ENCODE peak calls at places on chromosomes 4 and X, in seven cellular contexts. Q, Y, A, N, T, L and H are unnamed samples. For H3K36me3, the result is how much of the 10 kb centered on the place peaks cover.

GRCh38 chrX:3549442-3549875 is 164.0 kb downstream of the PRKX start:
- DNase-seq in Y (no peak), L (no peak), T (no peak), N (peak), A (no peak), Q (no peak), H (no peak)

GRCh38 chr4:2332976-2333319 is 71.0 kb upstream of the MXD4 start:
- DNase-seq in Q (no peak), A (no peak), Y (no peak), N (no peak), T (no peak), L (no peak), H (no peak)

GRCh38 chr4:68011684-68012083 is 48.4 kb upstream of the TMPRSS11A start:
- DNase-seq in Q (no peak), N (no peak), A (no peak), L (no peak), T (no peak), Y (no peak), H (no peak)

GRCh38 chr4:25440478-25441030 is 63.5 kb downstream of the ANAPC4 start:
- DNase-seq in Q (peak), N (no peak), T (peak), A (no peak), Y (no peak), L (peak), H (no peak)

GRCh38 chr4:86834901-86835300 is 14.3 kb downstream of the SLC10A6 start:
- DNase-seq in A (peak), L (no peak), Q (no peak), T (no peak), N (peak), Y (no peak), H (no peak)

GRCh38 chr4:67746797-67747495 is 7.2 kb downstream of the GNRHR start:
- DNase-seq in L (no peak), N (no peak), Q (no peak), Y (no peak), T (peak), A (peak), H (peak)

GRCh38 chr4:61604054-61604453 is 403.9 kb downstream of the ADGRL3 start:
- DNase-seq in Q (no peak), A (no peak), N (no peak), T (no peak), Y (no peak), L (no peak), H (no peak)

GRCh38 chr4:190019023-190019858 is 7.8 kb downstream of the FRG2 start:
- DNase-seq in Y (no peak), Q (no peak), T (no peak), L (no peak), N (no peak), A (peak), H (no peak)

GRCh38 chrX:43963726-43964125 is 9.5 kb downstream of the NDP start:
- DNase-seq in L (no peak), A (no peak), N (no peak), Y (no peak), Q (no peak), T (no peak), H (no peak)

GRCh38 chrX:2824886-2825285 is 3.8 kb upstream of the GYG2 start:
- DNase-seq in Y (no peak), Q (no peak), N (no peak), L (no peak), A (no peak), T (no peak), H (no peak)

GRCh38 chrX:72358313-72358712 is 52.6 kb upstream of the CITED1 start:
- DNase-seq in Y (no peak), N (peak), L (no peak), Q (no peak), T (no peak), A (no peak), H (no peak)

GRCh38 chrX:14039344-14039743 is 9.7 kb upstream of the GEMIN8 start:
- DNase-seq in A (peak), Q (peak), L (no peak), Y (peak), T (peak), N (peak), H (no peak)

GRCh38 chr4:145840162-145840768 is 98.4 kb downstream of the ZNF827 start:
- DNase-seq in N (peak), Q (no peak), A (peak), L (no peak), Y (no peak), T (peak), H (no peak)

GRCh38 chrX:15204130-15204751 is 65.6 kb downstream of the ASB9 start:
- DNase-seq in A (no peak), N (no peak), L (no peak), T (no peak), Y (no peak), Q (no peak), H (peak)

GRCh38 chr4:182862166-182862875 is 54.9 kb downstream of the DCTD start:
- DNase-seq in T (no peak), A (peak), Y (no peak), L (no peak), N (no peak), Q (no peak), H (no peak)

GRCh38 chrX:103304705-103305104 is 6.1 kb downstream of the BEX2 start:
- DNase-seq in Q (no peak), A (no peak), Y (no peak), N (no peak), L (no peak), T (no peak), H (no peak)

GRCh38 chrX:15157624-15158023 is 112.3 kb downstream of the ASB9 start:
- DNase-seq in T (no peak), Y (no peak), L (no peak), N (no peak), Q (no peak), A (no peak), H (no peak)

GRCh38 chrX:110208092-110208491 is 109.8 kb downstream of the AMMECR1 start:
- DNase-seq in N (no peak), A (no peak), L (no peak), T (no peak), Y (no peak), Q (no peak), H (no peak)

GRCh38 chr4:174739576-174739975 is 89.5 kb downstream of the GLRA3 start:
- DNase-seq in N (no peak), L (no peak), Q (no peak), Y (no peak), T (no peak), A (no peak), H (no peak)

GRCh38 chrX:64192040-64192439 is 13.5 kb downstream of the AMER1 start:
- DNase-seq in Q (no peak), Y (no peak), L (no peak), N (no peak), T (no peak), A (no peak), H (no peak)

GRCh38 chr4:28259951-28260350 is 1399.3 kb downstream of the STIM2 start:
- DNase-seq in L (no peak), A (no peak), N (no peak), T (no peak), Y (no peak), Q (no peak), H (no peak)

GRCh38 chr4:37827030-37827705 is 682 bp downstream of the PGM2 start:
- DNase-seq in L (no peak), T (peak), Y (no peak), Q (no peak), A (peak), N (peak), H (no peak)

GRCh38 chr4:81353861-81354260 is 117.8 kb downstream of the RASGEF1B start:
- DNase-seq in N (no peak), Y (no peak), A (no peak), L (no peak), Q (no peak), T (no peak), H (no peak)

GRCh38 chr4:81358173-81358572 is 113.5 kb downstream of the RASGEF1B start:
- DNase-seq in N (no peak), L (no peak), Q (no peak), A (no peak), Y (no peak), T (no peak), H (no peak)

GRCh38 chr4:81355136-81355535 is 116.6 kb downstream of the RASGEF1B start:
- DNase-seq in N (no peak), A (no peak), T (no peak), L (no peak), Q (no peak), Y (no peak), H (no peak)

GRCh38 chr4:81360722-81361121 is 111.0 kb downstream of the RASGEF1B start:
- DNase-seq in Y (no peak), A (no peak), Q (no peak), N (no peak), T (no peak), L (no peak), H (no peak)

DNA sequence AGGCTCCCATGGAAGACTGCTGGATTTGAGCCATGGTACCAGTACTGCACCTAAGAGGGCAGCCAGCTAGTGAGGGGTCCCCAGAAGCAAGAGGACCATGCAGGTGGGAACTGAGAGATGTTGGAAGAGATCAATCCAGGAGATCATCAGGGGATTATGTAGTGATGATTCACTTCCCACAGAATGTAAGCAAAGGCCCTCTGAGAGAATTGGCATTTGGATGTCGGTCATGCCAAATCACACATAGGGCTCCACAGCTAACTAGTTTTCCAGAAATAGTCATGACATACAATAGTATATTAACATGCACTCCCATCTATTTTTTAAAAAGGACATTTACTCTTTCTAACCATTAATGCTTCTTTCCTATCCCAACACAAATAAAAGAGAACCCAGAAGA is 112.5 kb downstream of the RASGEF1B start:
- DNase-seq in T (no peak), A (no peak), Y (no peak), N (no peak), Q (no peak), L (no peak), H (no peak)
- H3K36me3 ChIP-seq in T (under half), A (under half), Y (under half), N (under half), Q (under half), L (under half), H (under half)

GRCh38 chrX:78476701-78477100 is 149.3 kb upstream of the CYSLTR1 start:
- DNase-seq in A (no peak), L (no peak), Y (no peak), Q (no peak), N (no peak), T (no peak), H (no peak)
- H3K36me3 ChIP-seq in A (under half), L (under half), Y (under half), Q (under half), N (under half), T (under half), H (under half)

GRCh38 chr4:534101-534575 is 35.1 kb downstream of the PIGG start:
- DNase-seq in Y (no peak), N (no peak), L (no peak), A (no peak), Q (no peak), T (no peak), H (no peak)
- H3K36me3 ChIP-seq in Y (half or more), N (under half), L (half or more), A (under half), Q (half or more), T (under half), H (under half)

GRCh38 chrX:47241201-47242011 is 8.6 kb downstream of the USP11 start:
- DNase-seq in Y (no peak), T (no peak), A (no peak), L (no peak), N (no peak), Q (no peak), H (no peak)
- H3K36me3 ChIP-seq in Y (half or more), T (half or more), A (under half), L (half or more), N (under half), Q (under half), H (under half)

GRCh38 chrX:40061871-40062524 is 35.8 kb downstream of the BCOR start:
- DNase-seq in T (no peak), N (no peak), L (no peak), A (no peak), Q (no peak), Y (no peak), H (no peak)
- H3K36me3 ChIP-seq in T (under half), N (under half), L (half or more), A (under half), Q (under half), Y (under half), H (under half)

GRCh38 chr4:102589743-102590142 is 88.6 kb downstream of the NFKB1 start:
- DNase-seq in Q (no peak), N (no peak), Y (no peak), L (no peak), T (no peak), A (no peak), H (no peak)
- H3K36me3 ChIP-seq in Q (under half), N (under half), Y (half or more), L (half or more), T (under half), A (under half), H (under half)